ENCODE peak calls at places on chromosomes 3 and 15, in six cellular contexts. B is SJSA1; E is stimulated activated CD8-positive, alpha-beta memory T cell treated with anti-CD3 and anti-CD28 coated beads, Interleukin-4, amount 100 ng/mL, for 24 hours; D is activated naive CD4-positive, alpha-beta T cell; K is RKO; O is fibroblast of villous mesenchyme. C is an unnamed sample.

GRCh38 chr15:97171556-97171955 is 788.9 kb upstream of the ARRDC4 start:
- DNase-seq in B (no peak), E (no peak), D (no peak), K (no peak), O (no peak), C (no peak)

GRCh38 chr3:141561426-141562034 is 74.7 kb downstream of the RASA2 start:
- DNase-seq in B (no peak), E (no peak), D (peak), K (peak), O (peak), C (peak)

GRCh38 chr15:89361451-89362202 is 27.0 kb upstream of the POLG start:
- DNase-seq in B (peak), E (peak), D (peak), K (peak), O (peak), C (peak)

GRCh38 chr15:68318008-68318835 is 40.7 kb downstream of the FEM1B start:
- DNase-seq in B (no peak), E (no peak), D (no peak), K (no peak), O (no peak), C (no peak)

GRCh38 chr3:100665230-100665629 is 44.1 kb upstream of the TFG start:
- DNase-seq in B (no peak), E (no peak), D (no peak), K (no peak), O (no peak), C (no peak)

GRCh38 chr15:43134157-43134637 is 811 bp downstream of the TMEM62 start:
- DNase-seq in B (no peak), E (no peak), D (no peak), K (peak), O (no peak), C (no peak)

GRCh38 chr3:113245775-113246174 is 34.4 kb downstream of the BOC start:
- DNase-seq in B (no peak), E (no peak), D (no peak), K (no peak), O (peak), C (no peak)

GRCh38 chr3:14297784-14298236 is 104.6 kb upstream of the SLC6A6 start:
- DNase-seq in B (no peak), E (no peak), D (no peak), K (no peak), O (no peak), C (no peak)

GRCh38 chr3:18007980-18008379 is 265.5 kb upstream of the TBC1D5 start:
- DNase-seq in B (no peak), E (no peak), D (no peak), K (no peak), O (peak), C (peak)

GRCh38 chr15:89136818-89137772 is 48.8 kb downstream of the ABHD2 start:
- DNase-seq in B (no peak), E (no peak), D (no peak), K (no peak), O (peak), C (no peak)

GRCh38 chr3:108012304-108012703 is 78.5 kb downstream of the CD47 start:
- DNase-seq in B (no peak), E (no peak), D (no peak), K (no peak), O (no peak), C (no peak)

GRCh38 chr3:152745677-152746076 is 89.3 kb upstream of the P2RY1 start:
- DNase-seq in B (no peak), E (no peak), D (no peak), K (no peak), O (no peak), C (no peak)

C was measured in fibroblast of lung.